ENCODE peak calls at places on chromosome 22, in five cellular contexts. A is fibroblast of lung, U is GM13977, W is body of pancreas, J is dorsolateral prefrontal cortex. K is an unnamed sample.

GRCh38 chr22:45308624-45309421 is 911 bp upstream of the FAM118A start:
- DNase-seq in A (no peak), U (no peak), W (no peak), J (no peak), K (no peak)

GRCh38 chr22:50085211-50085999 is at the start of gene MLC1:
- DNase-seq in A (peak), U (peak), W (no peak), J (no peak), K (peak)

GRCh38 chr22:18110194-18110943 is at the start of gene TUBA8:
- DNase-seq in A (peak), U (peak), W (peak), J (peak), K (peak)

GRCh38 chr22:28560005-28560742 is 119.5 kb downstream of the TTC28 start:
- DNase-seq in A (peak), U (no peak), W (no peak), J (no peak), K (no peak)

GRCh38 chr22:50606126-50606525 is 5.5 kb downstream of the MAPK8IP2 start:
- DNase-seq in A (no peak), U (peak), W (no peak), J (no peak), K (peak)

GRCh38 chr22:46931881-46932280 is 169.4 kb downstream of the TBC1D22A start:
- DNase-seq in A (no peak), U (no peak), W (no peak), J (no peak), K (no peak)

GRCh38 chr22:30763815-30764686 is 69.4 kb downstream of the OSBP2 start:
- DNase-seq in A (peak), U (peak), W (peak), J (no peak), K (peak)

GRCh38 chr22:50535113-50535512 is 5.3 kb upstream of the TYMP start:
- DNase-seq in A (no peak), U (no peak), W (no peak), J (no peak), K (no peak)

GRCh38 chr22:17678817-17679385 is 40.3 kb downstream of the BCL2L13 start:
- DNase-seq in A (no peak), U (no peak), W (no peak), J (no peak), K (no peak)

GRCh38 chr22:19775496-19776325 is 15.1 kb downstream of the TBX1 start:
- DNase-seq in A (no peak), U (no peak), W (no peak), J (no peak), K (no peak)

GRCh38 chr22:27133951-27134664 is 476.7 kb downstream of the MIAT start:
- DNase-seq in A (peak), U (peak), W (no peak), J (no peak), K (peak)

GRCh38 chr22:19761500-19762314 is 1.1 kb downstream of the TBX1 start:
- DNase-seq in A (no peak), U (no peak), W (no peak), J (no peak), K (no peak)

GRCh38 chr22:19868773-19869471 is 14.2 kb upstream of the GNB1L start:
- DNase-seq in A (no peak), U (no peak), W (peak), J (peak), K (no peak)

GRCh38 chr22:48751539-48752437 is 1075.9 kb downstream of the BRD1 start:
- DNase-seq in A (no peak), U (peak), W (no peak), J (no peak), K (no peak)

GRCh38 chr22:42001127-42001526 is 2.5 kb downstream of the WBP2NL start:
- DNase-seq in A (no peak), U (no peak), W (no peak), J (no peak), K (no peak)

GRCh38 chr22:47627561-47628253 is 865.3 kb downstream of the TBC1D22A start:
- DNase-seq in A (peak), U (no peak), W (no peak), J (no peak), K (no peak)

GRCh38 chr22:50082197-50082715 is 3.0 kb downstream of the MLC1 start:
- DNase-seq in A (no peak), U (no peak), W (no peak), J (no peak), K (peak)

GRCh38 chr22:40408718-40409612 is 38.6 kb downstream of the SGSM3 start:
- DNase-seq in A (no peak), U (no peak), W (no peak), J (no peak), K (peak)

GRCh38 chr22:20174785-20175596 is 24.1 kb upstream of the CCDC188 start:
- DNase-seq in A (no peak), U (no peak), W (peak), J (no peak), K (no peak)

GRCh38 chr22:47835726-47836125 is 1073.3 kb downstream of the TBC1D22A start:
- DNase-seq in A (peak), U (no peak), W (no peak), J (no peak), K (no peak)

GRCh38 chr22:47332246-47332980 is 570.0 kb downstream of the TBC1D22A start:
- DNase-seq in A (no peak), U (no peak), W (no peak), J (no peak), K (no peak)

GRCh38 chr22:50089231-50090140 is at the start of gene MOV10L1:
- DNase-seq in A (peak), U (peak), W (no peak), J (no peak), K (no peak)

GRCh38 chr22:19085233-19086043 is 36.8 kb downstream of the DGCR2 start:
- DNase-seq in A (peak), U (peak), W (peak), J (no peak), K (peak)

GRCh38 chr22:47300698-47301405 is 538.4 kb downstream of the TBC1D22A start:
- DNase-seq in A (no peak), U (no peak), W (no peak), J (no peak), K (no peak)

GRCh38 chr22:39631381-39631780 is 60.8 kb downstream of the CACNA1I start:
- DNase-seq in A (no peak), U (no peak), W (no peak), J (no peak), K (no peak)

GRCh38 chr22:47591709-47592108 is 829.3 kb downstream of the TBC1D22A start:
- DNase-seq in A (no peak), U (no peak), W (no peak), J (no peak), K (no peak)

GRCh38 chr22:16586991-16587390 is 5.6 kb downstream of the CCT8L2 start:
- DNase-seq in A (no peak), U (no peak), W (no peak), J (no peak), K (no peak)

GRCh38 chr22:43479311-43479710 is 67.5 kb downstream of the MPPED1 start:
- DNase-seq in A (no peak), U (no peak), W (no peak), J (no peak), K (no peak)

GRCh38 chr22:28429711-28430110 is 249.9 kb downstream of the TTC28 start:
- DNase-seq in A (no peak), U (no peak), W (no peak), J (no peak), K (no peak)

GRCh38 chr22:38097557-38098409 is 12.7 kb downstream of the BAIAP2L2 start:
- DNase-seq in A (peak), U (no peak), W (no peak), J (no peak), K (no peak)
- TF ChIP-seq CTCF in A (peak), U (no peak), W (no peak), J (peak), K (no peak)

GRCh38 chr22:36104435-36104834 is 56.1 kb downstream of the APOL3 start:
- DNase-seq in A (no peak), U (no peak), W (no peak), J (no peak), K (no peak)
- TF ChIP-seq CTCF in A (no peak), U (no peak), W (no peak), J (no peak), K (no peak)

GRCh38 chr22:23305922-23306374 is 125.6 kb downstream of the BCR start:
- DNase-seq in A (peak), U (no peak), W (peak), J (peak), K (no peak)

GRCh38 chr22:23305321-23305910 is 125.1 kb downstream of the BCR start:
- DNase-seq in A (peak), U (no peak), W (no peak), J (peak), K (no peak)

GRCh38 chr22:23300476-23300875 is 120.2 kb downstream of the BCR start:
- DNase-seq in A (no peak), U (no peak), W (no peak), J (no peak), K (no peak)

GRCh38 chr22:23301591-23301990 is 121.3 kb downstream of the BCR start:
- DNase-seq in A (no peak), U (no peak), W (no peak), J (no peak), K (no peak)

DNA sequence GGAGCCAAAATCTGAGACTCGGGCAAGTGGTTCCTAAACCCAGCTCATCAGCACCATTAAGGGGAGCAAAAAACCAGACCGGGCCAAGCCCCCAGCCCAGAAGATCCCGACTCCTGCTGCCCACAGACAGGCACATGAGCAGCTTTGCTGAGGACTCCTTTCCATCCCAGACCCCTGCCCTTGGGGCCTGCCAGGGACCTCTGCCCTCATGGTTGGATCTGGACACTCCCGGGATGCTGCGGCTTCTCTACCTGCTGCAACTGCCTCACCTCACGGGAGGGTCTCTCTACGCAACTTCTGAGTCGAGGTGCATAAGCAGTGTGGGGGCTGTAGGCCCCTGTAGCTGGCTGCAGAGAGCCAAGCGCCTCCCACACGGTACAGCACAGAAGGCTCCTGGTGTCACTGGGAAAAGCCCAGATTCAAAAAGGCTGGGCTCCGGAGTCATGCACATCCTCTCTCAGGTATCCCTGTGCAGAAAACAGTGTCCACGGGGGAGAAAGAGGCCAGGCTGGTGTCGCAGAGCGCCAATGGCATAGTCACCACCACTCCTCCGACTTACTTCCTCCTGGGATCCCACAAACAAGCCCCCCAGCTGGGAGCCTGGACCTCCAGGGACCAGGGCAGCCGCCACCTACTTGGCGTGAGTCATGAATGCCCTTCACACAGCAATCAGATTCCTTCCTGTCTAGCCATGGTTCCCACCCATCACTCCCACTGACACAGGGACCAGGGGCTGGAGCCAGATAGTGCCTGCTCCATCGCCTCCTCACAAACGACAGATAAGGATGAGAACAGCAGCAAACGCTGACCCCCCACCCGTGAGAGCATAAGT is 122.1 kb downstream of the BCR start:
- DNase-seq in A (no peak), U (no peak), W (no peak), J (peak), K (no peak)
- TF ChIP-seq CTCF in A (no peak), U (no peak), W (no peak), J (no peak), K (no peak)

GRCh38 chr22:22171357-22172218 is 73.0 kb upstream of the VPREB1 start:
- DNase-seq in A (no peak), U (no peak), W (no peak), J (no peak), K (no peak)
- TF ChIP-seq CTCF in A (peak), U (peak), W (no peak), J (no peak), K (peak)

GRCh38 chr22:25900390-25900789 is 158.4 kb downstream of the MYO18B start:
- DNase-seq in A (no peak), U (no peak), W (no peak), J (no peak), K (no peak)

GRCh38 chr22:25900880-25901279 is 158.9 kb downstream of the MYO18B start:
- DNase-seq in A (no peak), U (no peak), W (no peak), J (peak), K (no peak)

GRCh38 chr22:25902402-25902801 is 160.4 kb downstream of the MYO18B start:
- DNase-seq in A (no peak), U (no peak), W (no peak), J (no peak), K (no peak)

GRCh38 chr22:25899566-25899965 is 157.6 kb downstream of the MYO18B start:
- DNase-seq in A (no peak), U (no peak), W (no peak), J (no peak), K (no peak)

DNA sequence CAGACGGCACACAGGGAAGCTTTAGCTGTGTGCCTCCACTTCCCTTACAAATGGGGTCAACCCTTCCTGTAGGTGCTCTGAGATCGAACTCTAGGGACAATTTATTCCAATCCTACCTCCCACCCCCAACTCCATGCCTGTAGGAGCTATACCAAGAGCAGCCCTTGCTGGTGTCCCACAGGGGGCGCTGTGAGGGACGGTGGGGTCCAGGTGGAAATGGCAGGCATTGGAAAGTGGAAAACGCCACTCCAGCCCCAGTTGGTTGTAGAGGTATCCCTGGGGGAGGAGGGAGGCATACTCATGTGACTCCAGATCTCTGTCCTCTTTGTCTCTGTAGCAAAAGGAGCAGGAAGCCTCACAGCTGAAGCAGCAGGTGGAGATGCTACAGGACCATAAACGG is 161.3 kb downstream of the MYO18B start:
- DNase-seq in A (no peak), U (no peak), W (no peak), J (no peak), K (no peak)
- TF ChIP-seq CTCF in A (no peak), U (peak), W (no peak), J (no peak), K (no peak)